ENCODE peak calls at places on chromosomes 7 and 10, in ten cellular contexts. L, C, E, I, P, G, F, U, W and Q are unnamed samples.

GRCh38 chr7:81604075-81604807 is 165.6 kb downstream of the HGF start:
- DNase-seq in G (no peak), I (peak; percentile 99), P (no peak), E (no peak), F (no peak), W (no peak), U (no peak), C (peak; percentile 41), L (no peak), Q (no peak)

GRCh38 chr7:112788778-112789343 is 1.3 kb downstream of the TMEM168 start:
- DNase-seq in L (peak; percentile 20), C (no peak), E (no peak), I (no peak), F (no peak), P (peak; percentile 48), G (no peak), W (no peak), U (no peak), Q (no peak)

GRCh38 chr10:114905450-114905849 is 32.5 kb upstream of the TRUB1 start:
- DNase-seq in C (no peak), G (no peak), L (peak; percentile 41), F (no peak), E (no peak), P (no peak), I (no peak), U (no peak), W (no peak), Q (no peak)

GRCh38 chr7:23018747-23019146 is 4.8 kb upstream of the HYCC1 start:
- DNase-seq in L (no peak), C (no peak), U (no peak), I (peak; percentile 39), E (no peak), F (no peak), W (no peak), G (no peak), P (no peak), Q (no peak)

GRCh38 chr7:13682626-13683025 is 306.8 kb downstream of the ETV1 start:
- DNase-seq in I (no peak), F (no peak), E (no peak), U (no peak), L (no peak), C (no peak), W (no peak), G (no peak), P (no peak), Q (no peak)

GRCh38 chr7:921581-922333 is 32.7 kb downstream of the ADAP1 start:
- DNase-seq in I (no peak), E (peak; percentile 62), C (no peak), L (no peak), W (no peak), P (peak; percentile 57), F (no peak), U (no peak), G (peak; percentile 66), Q (peak; percentile 4)

GRCh38 chr7:69399038-69399800 is 199.1 kb upstream of the AUTS2 start:
- DNase-seq in I (peak; percentile 22), G (no peak), C (no peak), U (no peak), W (no peak), P (no peak), L (no peak), F (no peak), E (no peak), Q (no peak)

GRCh38 chr7:155533120-155533826 is 13.1 kb downstream of the CNPY1 start:
- DNase-seq in U (peak; percentile 47), F (no peak), E (peak; percentile 63), L (no peak), P (no peak), G (peak; percentile 61), C (no peak), W (no peak), I (peak; percentile 2), Q (peak; percentile 39)

GRCh38 chr7:37930226-37930948 is 9.9 kb downstream of the EPDR1 start:
- DNase-seq in U (no peak), C (no peak), G (no peak), L (no peak), E (no peak), P (no peak), W (no peak), I (no peak), F (no peak), Q (no peak)

GRCh38 chr7:117803476-117803875 is 69.8 kb downstream of the CTTNBP2 start:
- DNase-seq in P (no peak), E (no peak), G (no peak), W (no peak), L (no peak), C (no peak), F (no peak), U (no peak), I (no peak), Q (no peak)

GRCh38 chr7:158587425-158588084 is at the start of gene PTPRN2:
- DNase-seq in L (peak; percentile 82), U (peak; percentile 86), P (peak; percentile 72), G (peak; percentile 70), W (no peak), I (peak; percentile 72), E (peak; percentile 83), C (peak; percentile 76), F (peak; percentile 67), Q (peak; percentile 86)

GRCh38 chr7:125670926-125671572 is 741.4 kb upstream of the POT1 start:
- DNase-seq in P (no peak), U (no peak), G (no peak), C (no peak), W (no peak), F (no peak), L (peak; percentile 3), I (peak; percentile 46), E (no peak), Q (no peak)

GRCh38 chr7:123865517-123866117 is 20.6 kb downstream of the HYAL4 start:
- DNase-seq in C (peak; percentile 69), L (peak; percentile 26), G (no peak), E (no peak), F (peak; percentile 58), U (peak; percentile 26), P (peak; percentile 53), W (no peak), I (peak; percentile 84), Q (peak; percentile 35)

GRCh38 chr7:130708766-130709165 is 22.4 kb upstream of the TSGA13 start:
- DNase-seq in I (no peak), G (no peak), P (no peak), U (no peak), E (no peak), C (no peak), F (no peak), W (no peak), L (no peak), Q (no peak)

DNA sequence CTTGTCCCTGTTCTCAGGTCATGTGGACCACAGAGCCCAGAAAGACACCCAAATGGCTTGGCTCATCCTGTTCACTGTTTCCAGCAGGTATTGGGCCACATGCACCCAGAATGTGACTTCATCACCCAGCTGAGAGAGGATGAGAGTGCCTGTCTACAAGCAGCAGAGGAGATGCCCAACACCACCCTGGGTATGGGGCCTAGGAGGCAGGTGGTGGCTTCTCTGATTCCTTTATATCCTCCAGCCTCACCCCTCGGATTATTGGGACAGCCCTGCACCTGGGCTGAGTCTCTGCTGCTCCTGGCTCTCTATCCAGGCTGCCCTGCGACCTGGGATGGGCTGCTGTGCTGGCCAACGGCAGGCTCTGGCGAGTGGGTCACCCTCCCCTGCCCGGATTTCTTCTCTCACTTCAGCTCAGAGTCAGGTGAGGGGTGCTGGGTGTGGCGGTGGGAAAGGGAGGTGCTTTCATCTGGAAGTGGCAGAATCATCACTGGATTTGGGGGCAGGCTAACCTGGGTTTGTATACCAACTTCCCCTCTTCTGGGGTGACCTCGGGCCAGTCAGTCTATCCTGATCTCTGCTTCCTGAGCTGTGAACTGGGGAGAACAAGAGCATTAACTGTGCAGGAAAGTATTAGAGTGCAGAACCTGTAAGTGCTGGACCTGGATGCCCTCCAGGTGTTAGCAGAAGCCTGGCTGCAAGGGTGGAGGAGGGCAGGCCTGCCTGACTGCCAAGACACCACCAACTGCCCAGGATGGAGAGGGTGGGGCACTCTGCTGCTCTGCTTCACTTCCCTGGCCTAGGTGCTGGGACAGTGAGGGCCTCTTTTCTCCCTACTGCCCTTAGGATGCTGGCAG is 5.2 kb downstream of the GHRHR start:
- DNase-seq in C (no peak), I (no peak), F (no peak), E (no peak), W (no peak), P (no peak), L (no peak), U (peak; percentile 5), G (peak; percentile 59), Q (no peak)
- TF ChIP-seq CTCF in C (no peak), I (no peak), F (no peak), E (no peak), W (no peak), P (no peak), L (no peak), U (no peak), G (no peak), Q (no peak)

DNA sequence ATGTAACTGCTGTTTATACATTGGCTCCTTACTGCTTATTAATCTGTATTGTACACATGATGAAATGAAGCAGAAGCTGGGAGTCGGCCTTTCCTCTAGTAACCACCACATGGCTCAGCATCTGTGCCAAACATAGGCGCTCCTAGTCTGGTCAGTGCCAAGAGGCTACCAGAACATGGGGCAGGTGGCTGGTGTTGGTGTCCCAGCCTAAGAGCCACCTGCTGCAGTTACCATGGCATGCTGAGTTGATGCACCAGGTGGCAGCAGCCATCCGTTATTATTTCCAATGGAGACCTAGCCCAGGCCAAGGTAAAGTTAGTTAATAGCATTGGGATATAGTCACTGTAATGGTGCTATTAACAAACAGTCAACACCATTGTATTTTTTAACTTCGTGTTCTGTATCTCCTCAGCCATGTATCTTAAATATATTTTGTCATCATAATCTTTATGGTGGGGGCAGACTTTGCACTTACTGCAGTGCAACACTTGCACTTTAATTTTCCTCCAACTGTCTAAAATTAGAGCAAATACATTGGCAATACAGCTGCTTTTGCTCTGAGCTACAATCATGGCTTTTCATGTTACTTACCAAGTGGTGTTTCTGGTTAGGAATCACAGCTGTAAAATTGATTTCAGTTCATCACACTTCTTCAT is 33.1 kb downstream of the HBP1 start:
- DNase-seq in U (peak; percentile 39), P (peak; percentile 19), F (peak; percentile 49), E (no peak), I (peak; percentile 30), C (peak; percentile 41), W (no peak), G (no peak), L (peak; percentile 66), Q (peak; percentile 30)
- TF ChIP-seq CTCF in U (peak; percentile 58), P (peak; percentile 37), F (peak; percentile 27), E (peak; percentile 37), I (peak; percentile 42), C (no peak), W (peak; percentile 27), G (no peak), L (peak; percentile 45), Q (peak; percentile 48)

GRCh38 chr7:33212144-33212543 is 82.8 kb downstream of the BBS9 start:
- DNase-seq in E (no peak), P (no peak), L (no peak), F (no peak), G (no peak), W (no peak), C (no peak), I (no peak), U (no peak), Q (no peak)
- TF ChIP-seq CTCF in E (no peak), P (no peak), L (no peak), F (no peak), G (no peak), W (no peak), C (no peak), I (no peak), U (no peak), Q (no peak)

DNA sequence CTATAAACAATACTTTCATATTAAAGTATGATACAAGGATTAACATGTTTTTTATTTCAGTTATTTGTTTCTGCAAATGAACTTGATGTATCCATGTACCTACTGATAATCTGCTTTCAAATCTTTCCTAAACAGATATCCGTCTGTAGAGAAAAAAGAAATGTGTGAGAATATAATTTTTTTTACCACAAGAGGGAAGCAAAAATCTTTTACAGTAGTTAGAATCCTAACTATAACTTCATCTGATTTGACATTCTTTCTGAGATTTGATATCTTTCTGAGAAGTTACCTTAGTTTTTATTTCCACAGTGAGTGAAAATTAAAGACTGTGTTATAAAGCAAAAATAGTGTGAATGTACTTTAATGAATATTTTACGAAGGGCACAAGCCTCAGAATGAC is 203.9 kb upstream of the PCLO start:
- DNase-seq in L (no peak), U (no peak), W (no peak), P (no peak), G (no peak), C (no peak), I (no peak), E (no peak), F (no peak), Q (no peak)
- TF ChIP-seq CTCF in L (no peak), U (no peak), W (no peak), P (no peak), G (no peak), C (no peak), I (no peak), E (no peak), F (peak; percentile 41), Q (no peak)